ENCODE peak calls at places on chromosomes 7 and 10, in ten cellular contexts. One of them, this sample, is unnamed.
A peak's percentile ranks its signal among the peaks of the same experiment; 100 is the strongest.

GRCh38 chr10:49049660-49050059 is 65.7 kb downstream of the VSTM4 start:
- DNase-seq in neural progenitor cell: no peak
- DNase-seq in amniotic epithelial cell: no peak
- DNase-seq in NCI-H1092: no peak
- DNase-seq in stomach: no peak
- DNase-seq in NAMALWA: no peak
- DNase-seq in stimulated activated CD4-positive, alpha-beta T cell treated with anti-CD3 and anti-CD28 coated beads, Interleukin-12 subunit alpha, Interleukin-12 subunit beta, amount 100 ng/mL, for 4 hours: no peak
- DNase-seq in fibroblast of mammary gland: no peak
- DNase-seq in GM04503: no peak
- DNase-seq in head of caudate nucleus: no peak
- DNase-seq in this sample: no peak

GRCh38 chr7:30816291-30817059 is 45.3 kb downstream of the MINDY4 start:
- DNase-seq in GM04503: no peak
- DNase-seq in NCI-H1092: no peak
- DNase-seq in fibroblast of mammary gland: no peak
- DNase-seq in neural progenitor cell: no peak
- DNase-seq in head of caudate nucleus: no peak
- DNase-seq in stimulated activated CD4-positive, alpha-beta T cell treated with anti-CD3 and anti-CD28 coated beads, Interleukin-12 subunit alpha, Interleukin-12 subunit beta, amount 100 ng/mL, for 4 hours: no peak
- DNase-seq in NAMALWA: no peak
- DNase-seq in stomach: no peak
- DNase-seq in amniotic epithelial cell: peak; percentile 56
- DNase-seq in this sample: no peak

GRCh38 chr10:42992957-42993390 is 83.9 kb upstream of the RET start:
- DNase-seq in neural progenitor cell: no peak
- DNase-seq in head of caudate nucleus: peak; percentile 1
- DNase-seq in NCI-H1092: no peak
- DNase-seq in fibroblast of mammary gland: no peak
- DNase-seq in stomach: no peak
- DNase-seq in stimulated activated CD4-positive, alpha-beta T cell treated with anti-CD3 and anti-CD28 coated beads, Interleukin-12 subunit alpha, Interleukin-12 subunit beta, amount 100 ng/mL, for 4 hours: no peak
- DNase-seq in NAMALWA: no peak
- DNase-seq in amniotic epithelial cell: no peak
- DNase-seq in GM04503: no peak
- DNase-seq in this sample: no peak

GRCh38 chr7:116582164-116582732 is 57.4 kb downstream of the CAV1 start:
- DNase-seq in neural progenitor cell: no peak
- DNase-seq in GM04503: no peak
- DNase-seq in fibroblast of mammary gland: peak; percentile 90
- DNase-seq in stomach: no peak
- DNase-seq in amniotic epithelial cell: peak; percentile 67
- DNase-seq in stimulated activated CD4-positive, alpha-beta T cell treated with anti-CD3 and anti-CD28 coated beads, Interleukin-12 subunit alpha, Interleukin-12 subunit beta, amount 100 ng/mL, for 4 hours: no peak
- DNase-seq in NAMALWA: no peak
- DNase-seq in NCI-H1092: no peak
- DNase-seq in head of caudate nucleus: no peak
- DNase-seq in this sample: no peak

GRCh38 chr7:158060216-158060615 is 527.4 kb downstream of the PTPRN2 start:
- DNase-seq in neural progenitor cell: no peak
- DNase-seq in stomach: no peak
- DNase-seq in head of caudate nucleus: no peak
- DNase-seq in fibroblast of mammary gland: no peak
- DNase-seq in GM04503: no peak
- DNase-seq in NCI-H1092: no peak
- DNase-seq in stimulated activated CD4-positive, alpha-beta T cell treated with anti-CD3 and anti-CD28 coated beads, Interleukin-12 subunit alpha, Interleukin-12 subunit beta, amount 100 ng/mL, for 4 hours: no peak
- DNase-seq in amniotic epithelial cell: no peak
- DNase-seq in NAMALWA: no peak
- DNase-seq in this sample: no peak

GRCh38 chr10:570631-571565 is 118.6 kb downstream of the DIP2C start:
- DNase-seq in stimulated activated CD4-positive, alpha-beta T cell treated with anti-CD3 and anti-CD28 coated beads, Interleukin-12 subunit alpha, Interleukin-12 subunit beta, amount 100 ng/mL, for 4 hours: no peak
- DNase-seq in head of caudate nucleus: no peak
- DNase-seq in NAMALWA: no peak
- DNase-seq in stomach: no peak
- DNase-seq in NCI-H1092: no peak
- DNase-seq in GM04503: no peak
- DNase-seq in amniotic epithelial cell: no peak
- DNase-seq in neural progenitor cell: no peak
- DNase-seq in fibroblast of mammary gland: no peak
- DNase-seq in this sample: no peak

GRCh38 chr10:121185816-121186215 is 334.7 kb downstream of the WDR11 start:
- DNase-seq in NCI-H1092: no peak
- DNase-seq in neural progenitor cell: no peak
- DNase-seq in GM04503: no peak
- DNase-seq in stimulated activated CD4-positive, alpha-beta T cell treated with anti-CD3 and anti-CD28 coated beads, Interleukin-12 subunit alpha, Interleukin-12 subunit beta, amount 100 ng/mL, for 4 hours: no peak
- DNase-seq in NAMALWA: no peak
- DNase-seq in amniotic epithelial cell: no peak
- DNase-seq in fibroblast of mammary gland: no peak
- DNase-seq in stomach: no peak
- DNase-seq in head of caudate nucleus: no peak
- DNase-seq in this sample: no peak

GRCh38 chr7:135755351-135755753 is 6.7 kb upstream of the FAM180A start:
- DNase-seq in head of caudate nucleus: no peak
- DNase-seq in NAMALWA: no peak
- DNase-seq in amniotic epithelial cell: no peak
- DNase-seq in NCI-H1092: peak; percentile 94
- DNase-seq in stimulated activated CD4-positive, alpha-beta T cell treated with anti-CD3 and anti-CD28 coated beads, Interleukin-12 subunit alpha, Interleukin-12 subunit beta, amount 100 ng/mL, for 4 hours: no peak
- DNase-seq in stomach: no peak
- DNase-seq in neural progenitor cell: no peak
- DNase-seq in fibroblast of mammary gland: no peak
- DNase-seq in GM04503: no peak
- DNase-seq in this sample: no peak

GRCh38 chr7:87218941-87219544 is 489 bp downstream of the TMEM243 start:
- DNase-seq in stomach: peak; percentile 62
- DNase-seq in NAMALWA: peak; percentile 83
- DNase-seq in head of caudate nucleus: peak; percentile 38
- DNase-seq in NCI-H1092: no peak
- DNase-seq in stimulated activated CD4-positive, alpha-beta T cell treated with anti-CD3 and anti-CD28 coated beads, Interleukin-12 subunit alpha, Interleukin-12 subunit beta, amount 100 ng/mL, for 4 hours: no peak
- DNase-seq in GM04503: no peak
- DNase-seq in amniotic epithelial cell: peak; percentile 27
- DNase-seq in neural progenitor cell: peak; percentile 61
- DNase-seq in fibroblast of mammary gland: peak; percentile 52
- DNase-seq in this sample: peak; percentile 75

GRCh38 chr10:16381083-16381482 is 55.7 kb upstream of the PTER start:
- DNase-seq in neural progenitor cell: no peak
- DNase-seq in stimulated activated CD4-positive, alpha-beta T cell treated with anti-CD3 and anti-CD28 coated beads, Interleukin-12 subunit alpha, Interleukin-12 subunit beta, amount 100 ng/mL, for 4 hours: no peak
- DNase-seq in GM04503: no peak
- DNase-seq in stomach: no peak
- DNase-seq in amniotic epithelial cell: no peak
- DNase-seq in head of caudate nucleus: no peak
- DNase-seq in NCI-H1092: no peak
- DNase-seq in fibroblast of mammary gland: peak; percentile 47
- DNase-seq in NAMALWA: no peak
- DNase-seq in this sample: no peak

GRCh38 chr7:150428671-150429451 is 21.6 kb upstream of the GIMAP8 start:
- DNase-seq in neural progenitor cell: peak; percentile 44
- DNase-seq in NCI-H1092: no peak
- DNase-seq in head of caudate nucleus: no peak
- DNase-seq in amniotic epithelial cell: peak; percentile 57
- DNase-seq in stimulated activated CD4-positive, alpha-beta T cell treated with anti-CD3 and anti-CD28 coated beads, Interleukin-12 subunit alpha, Interleukin-12 subunit beta, amount 100 ng/mL, for 4 hours: no peak
- DNase-seq in fibroblast of mammary gland: peak; percentile 82
- DNase-seq in GM04503: peak; percentile 65
- DNase-seq in stomach: no peak
- DNase-seq in NAMALWA: peak; percentile 86
- DNase-seq in this sample: peak; percentile 42

GRCh38 chr7:11155883-11156282 is 182.2 kb downstream of the PHF14 start:
- DNase-seq in stomach: no peak
- DNase-seq in NAMALWA: no peak
- DNase-seq in fibroblast of mammary gland: peak; percentile 20
- DNase-seq in NCI-H1092: no peak
- DNase-seq in GM04503: peak; percentile 20
- DNase-seq in head of caudate nucleus: no peak
- DNase-seq in amniotic epithelial cell: peak; percentile 7
- DNase-seq in stimulated activated CD4-positive, alpha-beta T cell treated with anti-CD3 and anti-CD28 coated beads, Interleukin-12 subunit alpha, Interleukin-12 subunit beta, amount 100 ng/mL, for 4 hours: no peak
- DNase-seq in neural progenitor cell: no peak
- DNase-seq in this sample: no peak

GRCh38 chr10:75632750-75633462 is 201.5 kb downstream of the LRMDA start:
- DNase-seq in neural progenitor cell: no peak
- DNase-seq in head of caudate nucleus: no peak
- DNase-seq in GM04503: no peak
- DNase-seq in NAMALWA: no peak
- DNase-seq in stimulated activated CD4-positive, alpha-beta T cell treated with anti-CD3 and anti-CD28 coated beads, Interleukin-12 subunit alpha, Interleukin-12 subunit beta, amount 100 ng/mL, for 4 hours: no peak
- DNase-seq in fibroblast of mammary gland: no peak
- DNase-seq in amniotic epithelial cell: no peak
- DNase-seq in NCI-H1092: no peak
- DNase-seq in stomach: no peak
- DNase-seq in this sample: no peak

GRCh38 chr7:50355817-50356178 is 51.3 kb downstream of the IKZF1 start:
- DNase-seq in head of caudate nucleus: no peak
- DNase-seq in stimulated activated CD4-positive, alpha-beta T cell treated with anti-CD3 and anti-CD28 coated beads, Interleukin-12 subunit alpha, Interleukin-12 subunit beta, amount 100 ng/mL, for 4 hours: no peak
- DNase-seq in GM04503: no peak
- DNase-seq in NAMALWA: no peak
- DNase-seq in NCI-H1092: no peak
- DNase-seq in stomach: no peak
- DNase-seq in neural progenitor cell: no peak
- DNase-seq in fibroblast of mammary gland: no peak
- DNase-seq in amniotic epithelial cell: no peak
- DNase-seq in this sample: no peak

GRCh38 chr7:42237162-42237821 is at the start of gene GLI3:
- DNase-seq in GM04503: peak; percentile 80
- DNase-seq in fibroblast of mammary gland: peak; percentile 93
- DNase-seq in head of caudate nucleus: peak; percentile 70
- DNase-seq in stimulated activated CD4-positive, alpha-beta T cell treated with anti-CD3 and anti-CD28 coated beads, Interleukin-12 subunit alpha, Interleukin-12 subunit beta, amount 100 ng/mL, for 4 hours: peak; percentile 2
- DNase-seq in amniotic epithelial cell: peak; percentile 97
- DNase-seq in NAMALWA: no peak
- DNase-seq in neural progenitor cell: peak; percentile 96
- DNase-seq in NCI-H1092: no peak
- DNase-seq in stomach: peak; percentile 58
- DNase-seq in this sample: peak; percentile 49

GRCh38 chr7:116782177-116782711 is 80.1 kb upstream of the CAPZA2 start:
- DNase-seq in stimulated activated CD4-positive, alpha-beta T cell treated with anti-CD3 and anti-CD28 coated beads, Interleukin-12 subunit alpha, Interleukin-12 subunit beta, amount 100 ng/mL, for 4 hours: no peak
- DNase-seq in fibroblast of mammary gland: peak; percentile 39
- DNase-seq in NCI-H1092: no peak
- DNase-seq in amniotic epithelial cell: peak; percentile 42
- DNase-seq in NAMALWA: no peak
- DNase-seq in neural progenitor cell: peak; percentile 80
- DNase-seq in stomach: no peak
- DNase-seq in GM04503: peak; percentile 82
- DNase-seq in head of caudate nucleus: no peak
- DNase-seq in this sample: no peak

GRCh38 chr7:51847461-51848134 is 531.0 kb upstream of the COBL start:
- DNase-seq in stimulated activated CD4-positive, alpha-beta T cell treated with anti-CD3 and anti-CD28 coated beads, Interleukin-12 subunit alpha, Interleukin-12 subunit beta, amount 100 ng/mL, for 4 hours: no peak
- DNase-seq in head of caudate nucleus: no peak
- DNase-seq in fibroblast of mammary gland: no peak
- DNase-seq in GM04503: no peak
- DNase-seq in NAMALWA: no peak
- DNase-seq in amniotic epithelial cell: no peak
- DNase-seq in neural progenitor cell: peak; percentile 65
- DNase-seq in stomach: no peak
- DNase-seq in NCI-H1092: no peak
- DNase-seq in this sample: no peak

GRCh38 chr10:128900456-128900855 is 566.6 kb upstream of the MGMT start:
- DNase-seq in stomach: no peak
- DNase-seq in NAMALWA: no peak
- DNase-seq in head of caudate nucleus: no peak
- DNase-seq in fibroblast of mammary gland: no peak
- DNase-seq in GM04503: no peak
- DNase-seq in stimulated activated CD4-positive, alpha-beta T cell treated with anti-CD3 and anti-CD28 coated beads, Interleukin-12 subunit alpha, Interleukin-12 subunit beta, amount 100 ng/mL, for 4 hours: no peak
- DNase-seq in neural progenitor cell: no peak
- DNase-seq in amniotic epithelial cell: no peak
- DNase-seq in NCI-H1092: no peak
- DNase-seq in this sample: no peak

GRCh38 chr10:1661861-1662260 is 75.5 kb downstream of the ADARB2 start:
- DNase-seq in NAMALWA: peak; percentile 71
- DNase-seq in neural progenitor cell: no peak
- DNase-seq in amniotic epithelial cell: no peak
- DNase-seq in head of caudate nucleus: no peak
- DNase-seq in NCI-H1092: no peak
- DNase-seq in stimulated activated CD4-positive, alpha-beta T cell treated with anti-CD3 and anti-CD28 coated beads, Interleukin-12 subunit alpha, Interleukin-12 subunit beta, amount 100 ng/mL, for 4 hours: no peak
- DNase-seq in GM04503: no peak
- DNase-seq in stomach: no peak
- DNase-seq in fibroblast of mammary gland: no peak
- DNase-seq in this sample: no peak

GRCh38 chr10:101769541-101770180 is 6.3 kb downstream of the FGF8 start:
- DNase-seq in fibroblast of mammary gland: no peak
- DNase-seq in amniotic epithelial cell: no peak
- DNase-seq in stomach: no peak
- DNase-seq in stimulated activated CD4-positive, alpha-beta T cell treated with anti-CD3 and anti-CD28 coated beads, Interleukin-12 subunit alpha, Interleukin-12 subunit beta, amount 100 ng/mL, for 4 hours: no peak
- DNase-seq in head of caudate nucleus: no peak
- DNase-seq in GM04503: no peak
- DNase-seq in neural progenitor cell: no peak
- DNase-seq in NAMALWA: no peak
- DNase-seq in NCI-H1092: no peak
- DNase-seq in this sample: no peak

GRCh38 chr10:35335718-35336083 is 608 bp upstream of the CCNY start:
- DNase-seq in head of caudate nucleus: no peak
- DNase-seq in NAMALWA: no peak
- DNase-seq in stimulated activated CD4-positive, alpha-beta T cell treated with anti-CD3 and anti-CD28 coated beads, Interleukin-12 subunit alpha, Interleukin-12 subunit beta, amount 100 ng/mL, for 4 hours: peak; percentile 22
- DNase-seq in GM04503: no peak
- DNase-seq in stomach: no peak
- DNase-seq in NCI-H1092: no peak
- DNase-seq in fibroblast of mammary gland: peak; percentile 22
- DNase-seq in neural progenitor cell: peak; percentile 42
- DNase-seq in amniotic epithelial cell: no peak
- DNase-seq in this sample: no peak

GRCh38 chr7:22150221-22150620 is 204.5 kb upstream of the CDCA7L start:
- DNase-seq in stimulated activated CD4-positive, alpha-beta T cell treated with anti-CD3 and anti-CD28 coated beads, Interleukin-12 subunit alpha, Interleukin-12 subunit beta, amount 100 ng/mL, for 4 hours: no peak
- DNase-seq in head of caudate nucleus: no peak
- DNase-seq in stomach: no peak
- DNase-seq in fibroblast of mammary gland: peak; percentile 41
- DNase-seq in GM04503: no peak
- DNase-seq in NAMALWA: no peak
- DNase-seq in NCI-H1092: no peak
- DNase-seq in amniotic epithelial cell: no peak
- DNase-seq in neural progenitor cell: no peak
- DNase-seq in this sample: no peak

GRCh38 chr7:50266893-50267386 is 37.6 kb upstream of the IKZF1 start:
- DNase-seq in neural progenitor cell: no peak
- DNase-seq in NCI-H1092: no peak
- DNase-seq in NAMALWA: peak; percentile 81
- DNase-seq in GM04503: no peak
- DNase-seq in head of caudate nucleus: no peak
- DNase-seq in stimulated activated CD4-positive, alpha-beta T cell treated with anti-CD3 and anti-CD28 coated beads, Interleukin-12 subunit alpha, Interleukin-12 subunit beta, amount 100 ng/mL, for 4 hours: peak; percentile 61
- DNase-seq in stomach: peak; percentile 42
- DNase-seq in fibroblast of mammary gland: no peak
- DNase-seq in amniotic epithelial cell: no peak
- DNase-seq in this sample: no peak

GRCh38 chr10:98467506-98468318 is 21.0 kb upstream of the HPS1 start:
- DNase-seq in GM04503: peak; percentile 33
- DNase-seq in NCI-H1092: no peak
- DNase-seq in stimulated activated CD4-positive, alpha-beta T cell treated with anti-CD3 and anti-CD28 coated beads, Interleukin-12 subunit alpha, Interleukin-12 subunit beta, amount 100 ng/mL, for 4 hours: peak; percentile 48
- DNase-seq in amniotic epithelial cell: peak; percentile 84
- DNase-seq in fibroblast of mammary gland: peak; percentile 87
- DNase-seq in NAMALWA: peak; percentile 84
- DNase-seq in neural progenitor cell: peak; percentile 93
- DNase-seq in head of caudate nucleus: peak; percentile 92
- DNase-seq in stomach: peak; percentile 76
- DNase-seq in this sample: peak; percentile 82

GRCh38 chr7:133754718-133755117 is 372.4 kb upstream of the LRGUK start:
- DNase-seq in fibroblast of mammary gland: no peak
- DNase-seq in neural progenitor cell: no peak
- DNase-seq in amniotic epithelial cell: no peak
- DNase-seq in stomach: no peak
- DNase-seq in GM04503: no peak
- DNase-seq in head of caudate nucleus: no peak
- DNase-seq in stimulated activated CD4-positive, alpha-beta T cell treated with anti-CD3 and anti-CD28 coated beads, Interleukin-12 subunit alpha, Interleukin-12 subunit beta, amount 100 ng/mL, for 4 hours: no peak
- DNase-seq in NAMALWA: no peak
- DNase-seq in NCI-H1092: no peak
- DNase-seq in this sample: no peak